ENCODE peak calls at places on chromosomes 4 and X, in six cellular contexts. O is DMS79, I is GM13976, Y is NCI-H345, K is NCI-H460, A is NCI-H1105. M is an unnamed sample.

GRCh38 chrX:151370906-151371305 is 26.1 kb upstream of the VMA21 start:
- DNase-seq in O (no peak), I (no peak), Y (no peak), K (no peak), A (no peak), M (no peak)

GRCh38 chr4:42638993-42639392 is 17.9 kb downstream of the ATP8A1 start:
- DNase-seq in O (no peak), I (peak; percentile 52), Y (no peak), K (no peak), A (no peak), M (no peak)

GRCh38 chr4:53914313-53915016 is 149.9 kb downstream of the CHIC2 start:
- DNase-seq in O (no peak), I (no peak), Y (no peak), K (no peak), A (no peak), M (peak; percentile 38)

GRCh38 chrX:102029026-102029425 is 96.5 kb upstream of the TCEAL2 start:
- DNase-seq in O (no peak), I (no peak), Y (no peak), K (no peak), A (no peak), M (no peak)

GRCh38 chr4:129362685-129363274 is 266.8 kb downstream of the C4orf33 start:
- DNase-seq in O (peak; percentile 56), I (peak; percentile 61), Y (peak; percentile 30), K (peak; percentile 66), A (peak; percentile 61), M (peak; percentile 76)

GRCh38 chr4:65798498-65799127 is 128.3 kb upstream of the EPHA5 start:
- DNase-seq in O (no peak), I (no peak), Y (no peak), K (no peak), A (peak; percentile 13), M (no peak)

GRCh38 chr4:133000012-133000411 is 149.1 kb upstream of the PCDH10 start:
- DNase-seq in O (no peak), I (no peak), Y (no peak), K (no peak), A (no peak), M (no peak)

GRCh38 chr4:88609387-88609786 is 17.1 kb downstream of the HERC3 start:
- DNase-seq in O (no peak), I (no peak), Y (no peak), K (no peak), A (no peak), M (no peak)

GRCh38 chr4:166174717-166175510 is 301.9 kb downstream of the TLL1 start:
- DNase-seq in O (no peak), I (no peak), Y (no peak), K (no peak), A (no peak), M (no peak)

GRCh38 chr4:17310269-17310652 is 201.6 kb downstream of the QDPR start:
- DNase-seq in O (no peak), I (no peak), Y (no peak), K (no peak), A (no peak), M (no peak)

GRCh38 chr4:185382754-185383153 is 13.0 kb downstream of the LRP2BP start:
- DNase-seq in O (no peak), I (no peak), Y (no peak), K (no peak), A (no peak), M (no peak)

GRCh38 chr4:181792641-181793612 is 450.3 kb upstream of the TENM3 start:
- DNase-seq in O (peak; percentile 81), I (no peak), Y (no peak), K (no peak), A (peak; percentile 84), M (no peak)

GRCh38 chrX:133444196-133444595 is 28.9 kb upstream of the GPC4 start:
- DNase-seq in O (no peak), I (no peak), Y (no peak), K (no peak), A (peak; percentile 11), M (no peak)

GRCh38 chr4:125132281-125132680 is 182.5 kb upstream of the FAT4 start:
- DNase-seq in O (no peak), I (no peak), Y (no peak), K (no peak), A (no peak), M (no peak)

GRCh38 chrX:136584545-136584944 is 52.5 kb downstream of the VGLL1 start:
- DNase-seq in O (no peak), I (no peak), Y (no peak), K (no peak), A (no peak), M (no peak)

GRCh38 chrX:150696836-150697235 is 3.6 kb downstream of the MTMR1 start:
- DNase-seq in O (no peak), I (no peak), Y (no peak), K (no peak), A (no peak), M (no peak)

GRCh38 chr4:159946983-159947645 is 844.2 kb downstream of the RAPGEF2 start:
- DNase-seq in O (no peak), I (peak; percentile 24), Y (peak; percentile 30), K (peak; percentile 57), A (peak; percentile 13), M (peak; percentile 21)

GRCh38 chr4:89563431-89563830 is 255.8 kb upstream of the GPRIN3 start:
- DNase-seq in O (no peak), I (no peak), Y (no peak), K (no peak), A (no peak), M (peak; percentile 44)

GRCh38 chr4:8112036-8112576 is 46.5 kb downstream of the ABLIM2 start:
- DNase-seq in O (no peak), I (no peak), Y (peak; percentile 14), K (no peak), A (no peak), M (no peak)

GRCh38 chrX:129522184-129523059 is 868 bp downstream of the SMARCA1 start:
- DNase-seq in O (peak; percentile 17), I (peak; percentile 27), Y (peak; percentile 46), K (peak; percentile 60), A (peak; percentile 3), M (peak; percentile 2)

GRCh38 chrX:7088968-7089615 is 58.4 kb upstream of the STS start:
- DNase-seq in O (no peak), I (no peak), Y (no peak), K (no peak), A (no peak), M (peak; percentile 30)

GRCh38 chr4:138097912-138098600 is 144.1 kb downstream of the SLC7A11 start:
- DNase-seq in O (no peak), I (no peak), Y (no peak), K (no peak), A (no peak), M (no peak)

GRCh38 chr4:41257901-41258300 is 1.2 kb downstream of the UCHL1 start:
- DNase-seq in O (no peak), I (no peak), Y (no peak), K (no peak), A (no peak), M (peak; percentile 2)

GRCh38 chr4:151117371-151117962 is 18.0 kb downstream of the RPS3A start:
- DNase-seq in O (no peak), I (peak; percentile 78), Y (peak; percentile 33), K (peak; percentile 48), A (peak; percentile 2), M (peak; percentile 75)

M was measured in dermis microvascular lymphatic vessel endothelial cell.